ENCODE peak calls at places on chromosomes 12 and 14, in four cellular contexts. Y, Z, Q and X are unnamed samples.
A peak's percentile ranks its signal among the peaks of the same experiment; 100 is the strongest.

GRCh38 chr14:95943699-95944098 is 67.1 kb downstream of the TUNAR start:
- DNase-seq in Q (no peak), Z (peak; percentile 24), Y (no peak), X (no peak)

GRCh38 chr14:99757331-99758070 is 35.7 kb upstream of the EML1 start:
- DNase-seq in Y (no peak), Q (peak; percentile 79), Z (no peak), X (no peak)

GRCh38 chr12:11717533-11717961 is 68.1 kb downstream of the ETV6 start:
- DNase-seq in Q (no peak), Z (no peak), Y (no peak), X (no peak)

GRCh38 chr12:121767525-121768016 is 25.9 kb downstream of the RHOF start:
- DNase-seq in Y (no peak), Z (peak; percentile 56), Q (no peak), X (no peak)

GRCh38 chr12:39033789-39034188 is 128.4 kb upstream of the CPNE8 start:
- DNase-seq in Q (no peak), Y (no peak), Z (no peak), X (no peak)

GRCh38 chr12:113822986-113823385 is 143.1 kb downstream of the RBM19 start:
- DNase-seq in Z (no peak), Q (no peak), Y (no peak), X (no peak)

GRCh38 chr12:106238146-106238545 is 9.7 kb downstream of the CKAP4 start:
- DNase-seq in Z (no peak), Q (no peak), Y (no peak), X (no peak)

GRCh38 chr12:41619705-41620104 is 431.6 kb downstream of the PDZRN4 start:
- DNase-seq in Y (no peak), Z (no peak), Q (no peak), X (no peak)

GRCh38 chr12:122282066-122282465 is 15.8 kb upstream of the VPS33A start:
- DNase-seq in Z (no peak), Y (no peak), Q (peak; percentile 31), X (peak; percentile 10)

GRCh38 chr12:8785499-8785898 is 36.9 kb upstream of the A2ML1 start:
- DNase-seq in Q (no peak), Z (no peak), Y (no peak), X (no peak)

GRCh38 chr12:27207626-27208413 is 36.3 kb upstream of the STK38L start:
- DNase-seq in Q (no peak), Z (no peak), Y (no peak), X (no peak)

GRCh38 chr12:67082221-67082620 is 186.9 kb upstream of the CAND1 start:
- DNase-seq in Q (no peak), Y (no peak), Z (no peak), X (no peak)

GRCh38 chr12:116734156-116734768 is 3.6 kb downstream of the SPRING1 start:
- DNase-seq in Z (no peak), Q (no peak), Y (no peak), X (no peak)

GRCh38 chr12:90951418-90952110 is 3.4 kb downstream of the CCER1 start:
- DNase-seq in Q (no peak), Z (no peak), Y (no peak), X (no peak)

GRCh38 chr12:102816816-102817434 is 100.1 kb downstream of the PAH start:
- DNase-seq in Y (no peak), Z (no peak), Q (no peak), X (no peak)

GRCh38 chr12:52066346-52067080 is 3.3 kb upstream of the ATG101 start:
- DNase-seq in Q (no peak), Y (no peak), Z (no peak), X (no peak)

GRCh38 chr12:116389990-116390655 is 112.6 kb upstream of the MED13L start:
- DNase-seq in Z (no peak), Y (no peak), Q (no peak), X (peak; percentile 78)

GRCh38 chr14:28681681-28682080 is 84.9 kb upstream of the FOXG1 start:
- DNase-seq in Z (no peak), Q (no peak), Y (no peak), X (no peak)

GRCh38 chr14:51293926-51294290 is 53.9 kb downstream of the TMX1 start:
- DNase-seq in Q (no peak), Y (no peak), Z (no peak), X (no peak)

GRCh38 chr14:70981005-70981952 is 74.0 kb downstream of the PCNX1 start:
- DNase-seq in Y (no peak), Q (no peak), Z (no peak), X (no peak)

GRCh38 chr14:68593806-68594536 is 198.9 kb downstream of the ZFP36L1 start:
- DNase-seq in Y (no peak), Q (no peak), Z (no peak), X (no peak)

GRCh38 chr12:89827592-89827991 is 119.0 kb upstream of the ATP2B1 start:
- DNase-seq in Y (no peak), Z (no peak), Q (no peak), X (no peak)

GRCh38 chr14:79605863-79606262 is 605.4 kb downstream of the DIO2 start:
- DNase-seq in Q (no peak), Y (no peak), Z (no peak), X (no peak)

GRCh38 chr14:24084439-24084838 is 9.7 kb upstream of the PCK2 start:
- DNase-seq in Q (no peak), Z (no peak), Y (no peak), X (no peak)

GRCh38 chr14:73814158-73814557 is 37.5 kb upstream of the PTGR2 start:
- DNase-seq in Y (no peak), Z (no peak), Q (no peak), X (no peak)

GRCh38 chr12:69120331-69120730 is 119.0 kb upstream of the CPSF6 start:
- DNase-seq in Y (no peak), Z (no peak), Q (no peak), X (no peak)

GRCh38 chr14:103207404-103208072 is 84.3 kb downstream of the TNFAIP2 start:
- DNase-seq in Y (no peak), Z (no peak), Q (no peak), X (no peak)

GRCh38 chr12:51954465-51955361 is 3.2 kb downstream of the ACVR1B start:
- DNase-seq in Z (no peak), Y (no peak), Q (no peak), X (no peak)

GRCh38 chr12:11794311-11794710 is 144.8 kb downstream of the ETV6 start:
- DNase-seq in Z (peak; percentile 66), Q (no peak), Y (no peak), X (no peak)

GRCh38 chr12:118103601-118104382 is at the start of gene VSIG10:
- DNase-seq in Y (no peak), Z (peak; percentile 14), Q (peak; percentile 27), X (no peak)

GRCh38 chr12:97148941-97149559 is 242.0 kb downstream of the NEDD1 start:
- DNase-seq in Z (peak; percentile 17), Q (no peak), Y (peak; percentile 20), X (no peak)

GRCh38 chr14:36579573-36580140 is 2.8 kb downstream of the NKX2-8 start:
- DNase-seq in Y (no peak), Q (no peak), Z (no peak), X (no peak)

GRCh38 chr14:105149146-105149781 is 19.3 kb downstream of the JAG2 start:
- DNase-seq in Y (no peak), Z (no peak), Q (no peak), X (no peak)

GRCh38 chr12:66587912-66588311 is 91.0 kb downstream of the GRIP1 start:
- DNase-seq in Z (no peak), Q (no peak), Y (no peak), X (no peak)

GRCh38 chr12:56629459-56630179 is 507 bp downstream of the BAZ2A start:
- DNase-seq in Z (peak; percentile 31), Q (no peak), Y (no peak), X (no peak)

GRCh38 chr12:70798016-70798768 is 122.3 kb downstream of the PTPRR start:
- DNase-seq in Q (no peak), Z (no peak), Y (no peak), X (no peak)

GRCh38 chr12:96570579-96570978 is 81.2 kb downstream of the CFAP54 start:
- DNase-seq in Y (no peak), Q (no peak), Z (no peak), X (no peak)